ENCODE peak calls at places on chromosomes 7 and 10, in five cellular contexts. U is naive thymus-derived CD8-positive, alpha-beta T cell; E is occipital lobe; O is NCI-H460; H is NAMALWA. X is an unnamed sample.

GRCh38 chr10:124474502-124475070 is 13.0 kb downstream of the LHPP start:
- DNase-seq in E (no peak), O (no peak), H (no peak), U (no peak), X (no peak)

GRCh38 chr10:77159538-77160110 is 478.0 kb downstream of the KCNMA1 start:
- DNase-seq in E (no peak), O (no peak), H (no peak), U (no peak), X (no peak)

GRCh38 chr10:50385610-50386009 is 134.3 kb upstream of the ASAH2 start:
- DNase-seq in U (no peak), E (no peak), O (no peak), H (no peak), X (no peak)

GRCh38 chr10:46546591-46547330 is 9.7 kb downstream of the GPRIN2 start:
- DNase-seq in U (no peak), E (no peak), H (no peak), O (no peak), X (peak; percentile 35)

GRCh38 chr7:51025668-51026067 is 243.0 kb upstream of the GRB10 start:
- DNase-seq in E (no peak), O (no peak), U (no peak), H (no peak), X (no peak)

GRCh38 chr7:3204526-3204925 is 96.5 kb upstream of the SDK1 start:
- DNase-seq in O (no peak), H (no peak), E (no peak), U (no peak), X (no peak)

GRCh38 chr7:138167222-138167621 is 91.0 kb downstream of the AKR1D1 start:
- DNase-seq in E (no peak), O (no peak), U (no peak), H (no peak), X (no peak)

GRCh38 chr7:130956417-130957139 is 222.6 kb upstream of the KLF14 start:
- DNase-seq in H (peak; percentile 31), O (no peak), U (no peak), E (no peak), X (no peak)

GRCh38 chr7:30596043-30596641 is 1.5 kb downstream of the GARS1 start:
- DNase-seq in H (peak; percentile 83), U (no peak), E (no peak), O (peak; percentile 47), X (no peak)

GRCh38 chr7:71497233-71497946 is 365.4 kb downstream of the GALNT17 start:
- DNase-seq in H (no peak), E (no peak), U (no peak), O (no peak), X (no peak)

GRCh38 chr10:27819781-27820531 is 74.3 kb upstream of the MKX start:
- DNase-seq in H (no peak), E (peak; percentile 12), U (no peak), O (no peak), X (no peak)

GRCh38 chr10:6162589-6163356 is 40.0 kb upstream of the PFKFB3 start:
- DNase-seq in H (peak; percentile 27), O (no peak), U (no peak), E (no peak), X (no peak)

GRCh38 chr7:144529269-144529926 is 125.9 kb upstream of the NOBOX start:
- DNase-seq in O (no peak), U (no peak), E (no peak), H (no peak), X (no peak)

GRCh38 chr7:77975672-77976480 is 177.3 kb downstream of the PHTF2 start:
- DNase-seq in E (no peak), O (no peak), H (no peak), U (no peak), X (no peak)

GRCh38 chr7:134553976-134554375 is 5.1 kb downstream of the AKR1B15 start:
- DNase-seq in U (no peak), O (no peak), H (peak; percentile 48), E (no peak), X (no peak)

GRCh38 chr10:29257106-29257783 is 31.6 kb upstream of the LYZL1 start:
- DNase-seq in U (no peak), O (no peak), H (no peak), E (no peak), X (no peak)

GRCh38 chr10:14648042-14648765 is 126.5 kb downstream of the FAM107B start:
- DNase-seq in U (peak; percentile 46), O (no peak), H (peak; percentile 91), E (peak; percentile 19), X (peak; percentile 88)

GRCh38 chr7:128845987-128846386 is 15.8 kb downstream of the FLNC start:
- DNase-seq in E (no peak), O (no peak), U (no peak), H (no peak), X (no peak)

GRCh38 chr10:28738200-28738599 is 60.9 kb downstream of the BAMBI start:
- DNase-seq in U (no peak), H (peak; percentile 6), O (no peak), E (no peak), X (no peak)

GRCh38 chr7:5699467-5699866 is 82.0 kb downstream of the RNF216 start:
- DNase-seq in E (no peak), O (no peak), H (no peak), U (no peak), X (no peak)

GRCh38 chr7:46150202-46150601 is 229.1 kb upstream of the IGFBP3 start:
- DNase-seq in O (no peak), U (no peak), E (no peak), H (no peak), X (no peak)

GRCh38 chr7:111834367-111834766 is 272.1 kb upstream of the IMMP2L start:
- DNase-seq in H (no peak), U (no peak), E (no peak), O (no peak), X (no peak)

GRCh38 chr7:104979167-104979841 is 34.7 kb upstream of the KMT2E start:
- DNase-seq in O (no peak), H (no peak), E (no peak), U (no peak), X (no peak)

GRCh38 chr7:134089446-134089845 is 37.7 kb upstream of the LRGUK start:
- DNase-seq in O (no peak), U (no peak), E (no peak), H (no peak), X (no peak)